ENCODE peak calls at places on chromosome 18, in eight cellular contexts. B is K562, W is spleen, E is suprapubic skin, C is sigmoid colon, J is breast epithelium, K is SK-N-MC, R is upper lobe of left lung. M is an unnamed sample. For H3K36me3, the result is how much of the 10 kb centered on the place peaks cover.

GRCh38 chr18:49639643-49640361 is 77.9 kb downstream of the LIPG start:
- DNase-seq in B (no peak), W (peak), E (no peak), C (peak), J (no peak), K (no peak), R (no peak), M (no peak)

GRCh38 chr18:13280066-13280795 is 61.7 kb downstream of the LDLRAD4 start:
- DNase-seq in B (no peak), W (no peak), E (no peak), C (no peak), J (no peak), K (no peak), R (no peak), M (no peak)

GRCh38 chr18:8705280-8705940 is at the start of gene MTCL1:
- DNase-seq in B (no peak), W (peak), E (no peak), C (peak), J (no peak), K (no peak), R (peak), M (no peak)

GRCh38 chr18:13531681-13532325 is 194.6 kb downstream of the FAM210A start:
- DNase-seq in B (no peak), W (no peak), E (no peak), C (peak), J (no peak), K (no peak), R (no peak), M (no peak)

GRCh38 chr18:21933931-21934765 is 193.6 kb downstream of the MIB1 start:
- DNase-seq in B (no peak), W (no peak), E (no peak), C (no peak), J (no peak), K (no peak), R (no peak), M (no peak)

GRCh38 chr18:79950440-79951341 is 762 bp downstream of the SLC66A2 start:
- DNase-seq in B (peak), W (peak), E (peak), C (peak), J (peak), K (no peak), R (peak), M (peak)

GRCh38 chr18:46705521-46705920 is 48.5 kb upstream of the LOXHD1 start:
- DNase-seq in B (no peak), W (no peak), E (no peak), C (no peak), J (no peak), K (no peak), R (no peak), M (no peak)

GRCh38 chr18:7945882-7946281 is 378.8 kb downstream of the PTPRM start:
- DNase-seq in B (no peak), W (no peak), E (no peak), C (peak), J (no peak), K (no peak), R (no peak), M (no peak)

GRCh38 chr18:54261894-54262293 is 7.4 kb upstream of the POLI start:
- DNase-seq in B (peak), W (no peak), E (no peak), C (no peak), J (no peak), K (no peak), R (peak), M (peak)

GRCh38 chr18:48782381-48782841 is 168.4 kb downstream of the SMAD7 start:
- DNase-seq in B (no peak), W (no peak), E (no peak), C (peak), J (no peak), K (no peak), R (no peak), M (no peak)

GRCh38 chr18:3478262-3478978 is 28.4 kb downstream of the TGIF1 start:
- DNase-seq in B (no peak), W (no peak), E (no peak), C (no peak), J (no peak), K (no peak), R (no peak), M (no peak)

GRCh38 chr18:53864758-53865157 is 359.7 kb downstream of the MBD2 start:
- DNase-seq in B (no peak), W (no peak), E (no peak), C (no peak), J (no peak), K (no peak), R (no peak), M (no peak)

GRCh38 chr18:48975817-48976649 is 25.3 kb upstream of the SMAD7 start:
- DNase-seq in B (peak), W (peak), E (no peak), C (no peak), J (peak), K (no peak), R (peak), M (peak)

GRCh38 chr18:41967680-41968079 is 12.6 kb downstream of the PIK3C3 start:
- DNase-seq in B (no peak), W (no peak), E (no peak), C (no peak), J (no peak), K (no peak), R (no peak), M (no peak)

GRCh38 chr18:74013955-74014354 is 133.7 kb downstream of the FBXO15 start:
- DNase-seq in B (no peak), W (no peak), E (no peak), C (no peak), J (no peak), K (no peak), R (peak), M (no peak)

GRCh38 chr18:63887424-63887823 is at the start of gene SERPINB2:
- DNase-seq in B (no peak), W (no peak), E (no peak), C (no peak), J (no peak), K (no peak), R (no peak), M (no peak)
- H3K4me3 ChIP-seq in B (no peak), W (no peak), E (peak), C (no peak), J (no peak), K (no peak), R (no peak), M (no peak)

GRCh38 chr18:28088477-28088876 is 88.5 kb downstream of the CDH2 start:
- DNase-seq in B (no peak), W (no peak), E (no peak), C (no peak), J (no peak), K (no peak), R (no peak), M (no peak)
- TF ChIP-seq POLR2AphosphoS5 in B (no peak), W (no peak), E (no peak), C (no peak), J (no peak), K (no peak), R (no peak), M (no peak)

DNA sequence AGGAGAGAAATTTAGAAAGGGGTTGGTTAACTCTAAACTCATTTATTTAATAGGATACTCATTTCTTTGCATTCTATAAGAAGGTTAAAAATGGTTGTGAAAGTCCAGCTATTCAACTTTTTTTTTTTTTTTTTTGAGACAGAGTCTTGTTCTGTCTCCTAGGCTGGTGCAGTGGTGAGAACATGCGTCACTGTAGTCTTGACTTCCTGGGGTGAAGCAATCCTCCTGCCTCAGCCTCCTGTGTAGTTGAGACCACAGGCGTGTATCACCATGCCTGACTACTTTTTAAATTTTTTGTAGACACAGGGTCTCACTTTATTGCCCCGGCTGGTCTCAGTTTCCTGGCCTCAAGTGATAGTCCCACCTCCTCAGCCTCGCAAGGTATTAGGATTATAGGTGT is 11.9 kb downstream of the ELP2 start:
- DNase-seq in B (no peak), W (no peak), E (no peak), C (no peak), J (no peak), K (no peak), R (no peak), M (no peak)
- H3K36me3 ChIP-seq in B (half or more), W (half or more), E (half or more), C (under half), J (under half), K (half or more), R (under half), M (under half)

DNA sequence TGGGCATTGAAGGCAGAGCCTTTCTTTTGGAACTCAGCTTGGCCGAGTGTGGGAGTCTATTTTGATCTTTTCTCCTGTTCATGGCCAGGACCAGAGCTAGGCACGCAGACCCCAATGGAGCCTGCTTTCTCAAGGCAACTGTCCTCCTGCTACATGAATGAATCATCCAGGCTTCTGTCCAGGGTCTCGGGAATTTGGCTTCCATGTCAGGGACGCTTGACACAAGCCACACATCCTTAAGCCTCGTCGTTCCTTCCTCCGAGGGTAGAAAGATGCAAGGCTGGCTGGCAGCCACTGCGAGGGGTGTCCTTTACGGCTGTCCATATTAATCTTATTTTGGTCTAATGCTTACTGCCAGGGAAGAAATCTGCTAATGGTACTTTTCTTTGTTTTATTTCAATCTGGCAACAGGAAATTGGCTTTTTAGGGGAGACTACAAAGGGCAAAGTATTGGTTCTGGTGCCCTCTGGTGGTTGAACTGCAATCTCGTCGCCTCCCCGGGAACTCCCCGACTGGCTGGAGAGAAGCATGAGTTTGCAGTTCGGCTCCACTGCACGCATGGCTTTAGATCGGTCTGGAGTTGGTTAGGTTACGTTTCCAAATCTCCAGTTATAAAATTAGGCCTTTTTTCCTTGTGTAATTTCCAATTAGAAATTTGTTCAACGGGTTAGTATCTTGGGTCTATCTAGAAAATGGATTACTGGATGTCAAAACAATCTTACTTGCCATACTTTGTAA is 135.2 kb downstream of the ALPK2 start:
- DNase-seq in B (peak), W (peak), E (peak), C (peak), J (peak), K (no peak), R (peak), M (peak)
- H3K4me3 ChIP-seq in B (no peak), W (no peak), E (no peak), C (no peak), J (peak), K (no peak), R (no peak), M (no peak)

M was measured in transverse colon.